ENCODE peak calls at places on chromosomes 6 and 20, in six cellular contexts. B is body of pancreas, H is stomach, C is uterus, U is IMR-90, O is Peyer's patch. R is an unnamed sample.

GRCh38 chr6:46653439-46653942 is 716 bp downstream of the SLC25A27 start:
- DNase-seq in H (no peak), C (no peak), U (no peak), B (no peak), O (no peak), R (no peak)

GRCh38 chr20:49957487-49957938 is 21.3 kb downstream of the RNF114 start:
- DNase-seq in H (no peak), B (peak), C (no peak), O (no peak), U (no peak), R (no peak)

GRCh38 chr6:149872233-149872632 is 8.1 kb upstream of the LRP11 start:
- DNase-seq in U (no peak), O (no peak), B (no peak), H (no peak), C (no peak), R (no peak)

GRCh38 chr6:167827588-167828324 is 1.0 kb downstream of the AFDN start:
- DNase-seq in U (peak), C (peak), O (no peak), H (peak), B (peak), R (peak)

GRCh38 chr20:38049800-38050199 is 16.3 kb downstream of the RPRD1B start:
- DNase-seq in H (no peak), C (no peak), O (no peak), U (peak), B (no peak), R (no peak)

GRCh38 chr6:158041788-158042187 is 60.1 kb downstream of the SYNJ2 start:
- DNase-seq in C (peak), H (no peak), B (no peak), O (no peak), U (no peak), R (no peak)

GRCh38 chr20:59403261-59403961 is 103.0 kb downstream of the EDN3 start:
- DNase-seq in C (peak), B (peak), H (peak), U (no peak), O (peak), R (peak)

GRCh38 chr6:122692175-122692598 is 82.0 kb downstream of the PKIB start:
- DNase-seq in O (no peak), C (no peak), U (peak), B (no peak), H (no peak), R (no peak)

GRCh38 chr6:70379473-70380013 is 33.8 kb upstream of the FAM135A start:
- DNase-seq in U (no peak), B (no peak), C (no peak), O (no peak), H (no peak), R (no peak)

GRCh38 chr6:41645007-41645618 is 6.8 kb downstream of the MDFI start:
- DNase-seq in B (no peak), U (no peak), H (no peak), C (no peak), O (no peak), R (no peak)

GRCh38 chr20:43987531-43987930 is 72.9 kb downstream of the TOX2 start:
- DNase-seq in U (no peak), B (no peak), H (no peak), C (no peak), O (no peak), R (no peak)

GRCh38 chr20:41111578-41111951 is 25.8 kb upstream of the PLCG1 start:
- DNase-seq in O (no peak), U (no peak), B (no peak), C (no peak), H (no peak), R (no peak)

GRCh38 chr6:157323924-157324276 is 581 bp upstream of the TMEM242 start:
- DNase-seq in B (peak), O (peak), U (peak), H (peak), C (peak), R (peak)

GRCh38 chr6:143759666-143760065 is 81.9 kb downstream of the PHACTR2 start:
- DNase-seq in O (no peak), B (no peak), C (no peak), U (peak), H (no peak), R (no peak)

GRCh38 chr20:45892049-45892816 is 1.1 kb downstream of the CTSA start:
- DNase-seq in O (no peak), H (peak), U (peak), B (peak), C (no peak), R (peak)

GRCh38 chr6:158730175-158730907 is 80.5 kb downstream of the SYTL3 start:
- DNase-seq in U (no peak), C (no peak), B (no peak), H (no peak), O (no peak), R (no peak)

GRCh38 chr20:63977392-63978276 is 1.8 kb downstream of the SAMD10 start:
- DNase-seq in C (no peak), O (no peak), H (no peak), B (no peak), U (peak), R (no peak)

GRCh38 chr6:135393289-135393688 is 104.3 kb downstream of the AHI1 start:
- DNase-seq in O (no peak), B (no peak), H (no peak), C (no peak), U (no peak), R (no peak)

GRCh38 chr6:100719883-100720682 is 161.0 kb downstream of the ASCC3 start:
- DNase-seq in B (no peak), U (peak), O (no peak), H (no peak), C (no peak), R (no peak)

GRCh38 chr20:21719592-21720214 is 14.2 kb downstream of the PAX1 start:
- DNase-seq in O (peak), H (peak), C (no peak), U (peak), B (peak), R (peak)

GRCh38 chr20:50200482-50201104 is 10.0 kb downstream of the CEBPB start:
- DNase-seq in C (no peak), O (no peak), H (no peak), B (peak), U (no peak), R (no peak)

GRCh38 chr6:35552285-35552917 is 39.7 kb upstream of the TULP1 start:
- DNase-seq in U (peak), O (peak), C (no peak), H (peak), B (peak), R (no peak)

GRCh38 chr6:5238336-5238735 is 22.4 kb downstream of the LYRM4 start:
- DNase-seq in O (no peak), U (no peak), H (no peak), C (no peak), B (no peak), R (no peak)

GRCh38 chr6:124076336-124077048 is 272.8 kb downstream of the NKAIN2 start:
- DNase-seq in H (no peak), O (no peak), U (no peak), C (no peak), B (peak), R (no peak)

GRCh38 chr6:111096246-111096645 is 8.9 kb downstream of the SLC16A10 start:
- DNase-seq in C (no peak), H (peak), B (peak), U (no peak), O (peak), R (no peak)

GRCh38 chr20:3340443-3340842 is 67.0 kb downstream of the DNAAF9 start:
- DNase-seq in O (no peak), B (peak), C (no peak), H (peak), U (no peak), R (peak)

GRCh38 chr20:59835448-59836395 is 97.7 kb downstream of the SYCP2 start:
- DNase-seq in C (peak), H (no peak), O (no peak), U (peak), B (peak), R (peak)

GRCh38 chr6:74755196-74755595 is 450.7 kb downstream of the COL12A1 start:
- DNase-seq in C (no peak), U (no peak), H (no peak), O (no peak), B (peak), R (no peak)

GRCh38 chr6:91435630-91436029 is 848.8 kb upstream of the MAP3K7 start:
- DNase-seq in H (no peak), U (no peak), B (no peak), O (no peak), C (no peak), R (no peak)

GRCh38 chr6:150343434-150343833 is 25.4 kb upstream of the IYD start:
- DNase-seq in B (no peak), H (no peak), C (no peak), O (no peak), U (peak), R (no peak)

GRCh38 chr6:160882741-160883340 is 108.7 kb upstream of the MAP3K4 start:
- DNase-seq in H (no peak), U (no peak), C (no peak), O (no peak), B (no peak), R (no peak)

GRCh38 chr6:33320315-33321181 is 3.0 kb upstream of the ZBTB22 start:
- DNase-seq in O (no peak), C (peak), B (peak), U (peak), H (peak), R (peak)

GRCh38 chr6:890995-891394 is 198.1 kb upstream of the EXOC2 start:
- DNase-seq in O (no peak), H (no peak), C (no peak), U (no peak), B (no peak), R (no peak)
- TF ChIP-seq POLR2A in O (no peak), H (no peak), C (no peak), U (no peak), B (no peak), R (no peak)

GRCh38 chr6:37058084-37058586 is 52.7 kb downstream of the FGD2 start:
- DNase-seq in C (no peak), O (no peak), H (no peak), U (peak), B (no peak), R (no peak)
- TF ChIP-seq POLR2A in C (no peak), O (no peak), H (no peak), U (no peak), B (no peak), R (no peak)

DNA sequence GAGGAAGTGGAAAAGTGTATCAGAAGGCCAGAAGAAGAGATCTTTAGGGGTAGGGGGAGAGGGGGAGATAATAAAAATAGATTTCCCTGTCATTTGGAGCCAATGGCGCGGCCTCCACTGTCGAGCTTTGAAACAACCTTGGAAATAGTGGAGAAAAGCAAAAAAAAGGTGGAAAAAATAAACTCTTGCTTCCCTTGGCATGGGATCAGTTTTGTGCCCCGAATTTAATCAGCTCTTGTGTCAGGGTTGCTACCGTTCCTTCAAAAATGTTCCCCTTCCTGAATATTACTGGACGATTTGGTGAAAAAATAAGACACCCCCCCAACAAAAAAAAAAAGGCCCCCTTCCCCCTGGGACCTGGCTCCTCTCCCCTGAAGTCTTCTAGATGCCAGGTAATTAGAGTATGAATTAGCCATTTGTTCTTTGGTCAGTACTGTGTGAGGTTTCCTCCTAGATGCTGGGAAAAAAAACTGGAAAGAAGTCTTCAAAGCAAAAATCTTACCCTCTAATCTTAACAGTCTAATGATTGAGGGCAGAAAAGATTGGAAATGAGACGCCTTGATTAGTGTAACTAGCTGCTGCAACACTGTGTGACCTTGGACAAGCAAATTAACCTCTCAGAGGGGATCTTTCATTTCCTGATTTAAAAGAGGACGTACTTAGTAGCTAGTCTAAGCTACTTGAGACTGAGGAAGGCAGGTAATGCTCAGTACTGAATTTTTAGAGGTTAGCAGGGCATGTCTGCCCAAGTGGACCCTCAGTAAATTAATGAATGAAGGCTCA is 872 bp upstream of the RBM39 start:
- DNase-seq in H (no peak), B (no peak), U (no peak), O (no peak), C (no peak), R (no peak)
- TF ChIP-seq POLR2A in H (no peak), B (no peak), U (no peak), O (no peak), C (no peak), R (no peak)

GRCh38 chr6:73699656-73700055 is 3.7 kb downstream of the CD109 start:
- DNase-seq in B (no peak), U (no peak), H (no peak), O (no peak), C (no peak), R (no peak)
- TF ChIP-seq POLR2A in B (no peak), U (no peak), H (no peak), O (no peak), C (no peak), R (no peak)

GRCh38 chr20:47574616-47575401 is 73.1 kb downstream of the NCOA3 start:
- DNase-seq in H (no peak), U (peak), O (no peak), C (no peak), B (peak), R (no peak)

GRCh38 chr20:47578543-47578942 is 76.9 kb downstream of the NCOA3 start:
- DNase-seq in U (no peak), H (no peak), B (no peak), C (no peak), O (no peak), R (no peak)

GRCh38 chr20:47573586-47573985 is 71.9 kb downstream of the NCOA3 start:
- DNase-seq in C (no peak), U (no peak), H (no peak), B (no peak), O (no peak), R (no peak)

GRCh38 chr20:47577271-47577670 is 75.6 kb downstream of the NCOA3 start:
- DNase-seq in H (no peak), U (no peak), B (no peak), C (no peak), O (no peak), R (no peak)

DNA sequence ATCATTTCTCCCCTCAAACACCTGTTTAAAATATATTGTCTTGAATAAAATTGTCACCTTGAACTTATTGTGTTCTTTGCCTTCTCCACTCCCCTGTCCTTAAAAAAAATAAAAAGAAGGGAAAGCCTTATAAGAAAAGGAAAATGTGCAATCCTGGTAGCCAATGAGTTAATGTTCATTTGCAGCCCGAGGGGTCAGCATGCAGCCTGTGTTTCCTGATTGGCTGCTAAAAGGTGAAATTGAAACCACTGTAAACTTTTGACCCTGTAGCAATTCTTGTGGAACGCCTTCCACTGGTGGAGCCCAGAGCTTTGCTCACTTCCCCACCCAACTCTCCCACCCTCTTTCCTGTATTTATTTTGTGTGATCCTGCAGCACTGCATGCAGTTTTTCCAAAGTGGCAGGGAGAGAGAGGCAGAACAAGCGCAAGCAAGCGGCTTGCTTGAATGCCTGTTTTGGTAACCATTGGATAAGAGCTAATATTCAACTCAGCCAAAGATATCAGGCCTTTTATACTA is 74.9 kb downstream of the NCOA3 start:
- DNase-seq in O (peak), H (peak), B (peak), U (peak), C (peak), R (peak)
- TF ChIP-seq POLR2A in O (no peak), H (no peak), B (no peak), U (no peak), C (no peak), R (no peak)

GRCh38 chr6:15299430-15300131 is 53.7 kb downstream of the JARID2 start:
- DNase-seq in O (peak), B (no peak), C (no peak), H (peak), U (peak), R (no peak)
- TF ChIP-seq POLR2A in O (no peak), B (no peak), C (no peak), H (no peak), U (no peak), R (no peak)

GRCh38 chr6:3063733-3064700 is 4.3 kb upstream of the RIPK1 start:
- DNase-seq in C (peak), U (peak), H (peak), B (peak), O (peak), R (peak)
- TF ChIP-seq POLR2A in C (peak), U (peak), H (peak), B (peak), O (peak), R (peak)

R was measured in testis.